ENCODE peak calls at places on chromosomes 4 and X, in ten cellular contexts. W is foreskin fibroblast; D is mesothelial cell of epicardium; L is CD8-positive, alpha-beta T cell; H is cardiac fibroblast; N is activated B cell treated with CpG ODN at 0.5 μM for 24 hours; K is choroid plexus epithelial cell; I is cardiac muscle cell; G is AG09319; U is body of pancreas. X is an unnamed sample.

GRCh38 chr4:43348591-43348990 is 456.1 kb downstream of the GRXCR1 start:
- DNase-seq in H (no peak), N (no peak), G (no peak), W (no peak), D (no peak), L (no peak), K (no peak), I (no peak), U (no peak), X (no peak)

GRCh38 chr4:183154701-183155391 is 55.8 kb downstream of the WWC2 start:
- DNase-seq in W (no peak), N (no peak), U (no peak), D (no peak), K (peak; percentile 67), G (no peak), L (no peak), H (no peak), I (peak; percentile 40), X (no peak)

GRCh38 chr4:78776729-78777555 is 792 bp downstream of the BMP2K start:
- DNase-seq in D (no peak), K (peak; percentile 55), H (peak; percentile 48), N (no peak), G (no peak), W (peak; percentile 91), L (peak; percentile 32), U (peak; percentile 63), I (peak; percentile 56), X (peak; percentile 15)

GRCh38 chr4:137510866-137511265 is 21.4 kb downstream of the PCDH18 start:
- DNase-seq in L (no peak), I (no peak), W (peak; percentile 94), D (no peak), G (peak; percentile 85), H (peak; percentile 98), N (no peak), U (peak; percentile 40), K (peak; percentile 96), X (no peak)

GRCh38 chr4:42643685-42644084 is 13.2 kb downstream of the ATP8A1 start:
- DNase-seq in N (no peak), K (no peak), I (no peak), W (no peak), G (no peak), U (no peak), D (no peak), H (no peak), L (no peak), X (no peak)

GRCh38 chrX:85309717-85310116 is 65.9 kb downstream of the ZNF711 start:
- DNase-seq in I (no peak), N (no peak), L (no peak), U (no peak), G (no peak), H (no peak), D (no peak), K (no peak), W (no peak), X (no peak)

GRCh38 chr4:187849556-187850245 is 145.9 kb upstream of the ZFP42 start:
- DNase-seq in G (no peak), N (no peak), H (no peak), K (no peak), U (no peak), W (no peak), I (no peak), D (no peak), L (no peak), X (no peak)

GRCh38 chrX:16838202-16839066 is 31.7 kb downstream of the RBBP7 start:
- DNase-seq in D (no peak), K (peak; percentile 91), N (no peak), L (no peak), H (peak; percentile 84), U (no peak), G (peak; percentile 15), I (peak; percentile 66), W (peak; percentile 84), X (no peak)

GRCh38 chr4:1354983-1355275 is 7.9 kb downstream of the UVSSA start:
- DNase-seq in N (no peak), U (no peak), L (no peak), W (no peak), G (no peak), K (no peak), H (no peak), I (no peak), D (no peak), X (no peak)

GRCh38 chrX:154381271-154381670 is 2.2 kb downstream of the EMD start:
- DNase-seq in U (no peak), G (no peak), N (no peak), H (no peak), K (no peak), W (no peak), L (no peak), D (no peak), I (no peak), X (no peak)

GRCh38 chrX:15849555-15849954 is 5.1 kb downstream of the AP1S2 start:
- DNase-seq in W (peak; percentile 27), G (no peak), L (no peak), D (no peak), K (peak; percentile 27), N (no peak), I (peak; percentile 45), U (no peak), H (peak; percentile 28), X (no peak)

GRCh38 chrX:1215123-1215823 is 2.8 kb upstream of the CRLF2 start:
- DNase-seq in H (no peak), W (no peak), N (no peak), G (no peak), I (no peak), L (no peak), U (no peak), K (no peak), D (no peak), X (no peak)

GRCh38 chrX:50068293-50068568 is 132.6 kb downstream of the AKAP4 start:
- DNase-seq in D (no peak), K (no peak), U (no peak), I (no peak), H (no peak), N (no peak), W (no peak), L (no peak), G (no peak), X (no peak)

GRCh38 chrX:120358687-120359086 is 3.2 kb upstream of the ATP1B4 start:
- DNase-seq in D (no peak), I (no peak), L (no peak), H (peak; percentile 1), U (no peak), N (no peak), W (peak; percentile 2), K (no peak), G (no peak), X (no peak)

GRCh38 chr4:152944678-152945320 is 8.7 kb downstream of the FHDC1 start:
- DNase-seq in U (no peak), W (no peak), K (no peak), N (no peak), L (no peak), H (no peak), D (no peak), G (no peak), I (no peak), X (no peak)

GRCh38 chr4:150357829-150358228 is 224.1 kb upstream of the MAB21L2 start:
- DNase-seq in G (no peak), W (no peak), H (no peak), U (no peak), N (no peak), I (no peak), L (no peak), K (no peak), D (no peak), X (no peak)

GRCh38 chrX:133523094-133523493 is 107.8 kb upstream of the GPC4 start:
- DNase-seq in L (no peak), I (peak; percentile 59), K (no peak), H (no peak), W (no peak), N (no peak), D (no peak), U (no peak), G (no peak), X (no peak)
- TF ChIP-seq CTCF in L (no peak), I (no peak), K (no peak), H (no peak), W (no peak), N (no peak), D (no peak), U (no peak), G (no peak), X (no peak)

GRCh38 chr4:27000820-27001219 is 140.2 kb downstream of the STIM2 start:
- DNase-seq in D (no peak), L (no peak), W (no peak), G (no peak), N (no peak), I (peak; percentile 25), K (no peak), H (no peak), U (no peak), X (no peak)
- TF ChIP-seq CTCF in D (peak; percentile 47), L (peak; percentile 47), W (no peak), G (no peak), N (no peak), I (peak; percentile 16), K (peak; percentile 46), H (peak; percentile 8), U (peak; percentile 11), X (no peak)

GRCh38 chrX:87873347-87873941 is 355.8 kb downstream of the KLHL4 start:
- DNase-seq in U (peak; percentile 1), I (peak; percentile 10), D (no peak), L (no peak), W (no peak), K (no peak), G (no peak), H (no peak), N (no peak), X (no peak)
- TF ChIP-seq CTCF in U (no peak), I (no peak), D (no peak), L (no peak), W (no peak), K (no peak), G (no peak), H (no peak), N (no peak), X (no peak)

GRCh38 chrX:24298191-24298590 is 15.7 kb downstream of the SUPT20HL2 start:
- DNase-seq in W (peak; percentile 12), K (peak; percentile 10), I (peak; percentile 47), H (no peak), D (no peak), L (no peak), U (no peak), N (no peak), G (no peak), X (peak; percentile 13)

GRCh38 chrX:24292358-24292757 is 21.5 kb downstream of the SUPT20HL2 start:
- DNase-seq in N (no peak), H (no peak), U (no peak), L (no peak), D (no peak), K (no peak), I (no peak), W (no peak), G (no peak), X (no peak)

GRCh38 chrX:24293412-24293811 is 20.5 kb downstream of the SUPT20HL2 start:
- DNase-seq in I (no peak), W (no peak), N (no peak), U (no peak), H (no peak), L (no peak), K (no peak), D (no peak), G (no peak), X (no peak)

DNA sequence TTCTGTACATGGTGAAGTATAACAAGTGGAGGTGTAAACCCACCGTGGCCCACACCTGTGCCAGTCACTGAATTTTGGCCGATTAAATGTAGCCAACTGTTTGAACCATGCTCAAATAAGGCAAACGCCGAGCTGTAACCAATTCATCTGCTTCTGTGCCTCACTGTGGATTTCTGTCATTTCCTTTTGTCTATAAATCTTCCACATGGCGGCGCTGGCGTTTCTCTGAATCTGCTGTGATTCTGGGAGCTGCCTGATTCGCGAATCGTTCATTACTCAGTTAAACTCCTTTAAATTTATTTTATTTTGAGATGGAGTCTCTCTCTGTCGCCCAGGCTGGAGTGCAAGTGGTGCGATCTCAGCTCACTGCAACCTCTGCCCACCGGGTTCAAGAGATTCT is 19.2 kb downstream of the SUPT20HL2 start:
- DNase-seq in G (no peak), K (peak; percentile 45), L (no peak), U (no peak), H (peak; percentile 48), N (no peak), W (peak; percentile 28), D (no peak), I (peak; percentile 61), X (peak; percentile 44)
- TF ChIP-seq CTCF in G (peak; percentile 7), K (peak; percentile 43), L (no peak), U (no peak), H (peak; percentile 23), N (no peak), W (no peak), D (no peak), I (peak; percentile 48), X (no peak)